ENCODE peak calls at places on chromosomes 2 and 18, in ten cellular contexts. One of them, this sample, is unnamed.

GRCh38 chr2:96493072-96493471 is 12.1 kb downstream of the NEURL3 start:
- DNase-seq in endothelial cell: no peak
- DNase-seq in Peyer's patch: no peak
- DNase-seq in GM23338: peak; percentile 51
- DNase-seq in CD4-positive, alpha-beta T cell: no peak
- DNase-seq in AG10803: no peak
- DNase-seq in endothelial cell of umbilical vein: no peak
- DNase-seq in D721Med: no peak
- DNase-seq in AG09319: no peak
- DNase-seq in stomach: no peak
- DNase-seq in this sample: no peak

GRCh38 chr2:237749002-237749401 is 49.6 kb upstream of the RBM44 start:
- DNase-seq in D721Med: no peak
- DNase-seq in AG09319: no peak
- DNase-seq in endothelial cell: no peak
- DNase-seq in Peyer's patch: no peak
- DNase-seq in AG10803: no peak
- DNase-seq in CD4-positive, alpha-beta T cell: no peak
- DNase-seq in endothelial cell of umbilical vein: no peak
- DNase-seq in GM23338: no peak
- DNase-seq in stomach: no peak
- DNase-seq in this sample: no peak

GRCh38 chr18:78418379-78418778 is 561.2 kb upstream of the SALL3 start:
- DNase-seq in D721Med: no peak
- DNase-seq in AG09319: no peak
- DNase-seq in endothelial cell: no peak
- DNase-seq in CD4-positive, alpha-beta T cell: no peak
- DNase-seq in GM23338: no peak
- DNase-seq in stomach: no peak
- DNase-seq in Peyer's patch: no peak
- DNase-seq in AG10803: no peak
- DNase-seq in endothelial cell of umbilical vein: no peak
- DNase-seq in this sample: no peak

GRCh38 chr2:229417906-229418305 is 146.8 kb upstream of the PID1 start:
- DNase-seq in AG10803: no peak
- DNase-seq in D721Med: no peak
- DNase-seq in endothelial cell of umbilical vein: no peak
- DNase-seq in AG09319: no peak
- DNase-seq in endothelial cell: no peak
- DNase-seq in Peyer's patch: no peak
- DNase-seq in stomach: no peak
- DNase-seq in GM23338: peak; percentile 52
- DNase-seq in CD4-positive, alpha-beta T cell: no peak
- DNase-seq in this sample: no peak

GRCh38 chr2:6341730-6342129 is 524.0 kb downstream of the CMPK2 start:
- DNase-seq in D721Med: no peak
- DNase-seq in endothelial cell of umbilical vein: no peak
- DNase-seq in AG09319: no peak
- DNase-seq in GM23338: no peak
- DNase-seq in stomach: no peak
- DNase-seq in Peyer's patch: no peak
- DNase-seq in endothelial cell: no peak
- DNase-seq in CD4-positive, alpha-beta T cell: no peak
- DNase-seq in AG10803: no peak
- DNase-seq in this sample: no peak

GRCh38 chr2:102591646-102592045 is 27.7 kb upstream of the SLC9A2 start:
- DNase-seq in Peyer's patch: no peak
- DNase-seq in endothelial cell: no peak
- DNase-seq in AG10803: no peak
- DNase-seq in GM23338: no peak
- DNase-seq in D721Med: no peak
- DNase-seq in CD4-positive, alpha-beta T cell: no peak
- DNase-seq in endothelial cell of umbilical vein: no peak
- DNase-seq in AG09319: no peak
- DNase-seq in stomach: peak; percentile 60
- DNase-seq in this sample: no peak

GRCh38 chr18:77065221-77065981 is 67.2 kb downstream of the MBP start:
- DNase-seq in AG09319: peak; percentile 79
- DNase-seq in endothelial cell of umbilical vein: peak; percentile 59
- DNase-seq in D721Med: no peak
- DNase-seq in AG10803: peak; percentile 92
- DNase-seq in endothelial cell: no peak
- DNase-seq in stomach: peak; percentile 53
- DNase-seq in CD4-positive, alpha-beta T cell: no peak
- DNase-seq in Peyer's patch: peak; percentile 46
- DNase-seq in GM23338: no peak
- DNase-seq in this sample: no peak

GRCh38 chr2:28948160-28948559 is 32.9 kb upstream of the TOGARAM2 start:
- DNase-seq in Peyer's patch: no peak
- DNase-seq in D721Med: no peak
- DNase-seq in endothelial cell: no peak
- DNase-seq in CD4-positive, alpha-beta T cell: no peak
- DNase-seq in AG09319: no peak
- DNase-seq in endothelial cell of umbilical vein: no peak
- DNase-seq in stomach: no peak
- DNase-seq in GM23338: no peak
- DNase-seq in AG10803: no peak
- DNase-seq in this sample: no peak

GRCh38 chr18:76988015-76988826 is 144.4 kb downstream of the MBP start:
- DNase-seq in stomach: no peak
- DNase-seq in AG10803: no peak
- DNase-seq in CD4-positive, alpha-beta T cell: no peak
- DNase-seq in AG09319: no peak
- DNase-seq in endothelial cell of umbilical vein: no peak
- DNase-seq in Peyer's patch: peak; percentile 18
- DNase-seq in GM23338: no peak
- DNase-seq in D721Med: no peak
- DNase-seq in endothelial cell: no peak
- DNase-seq in this sample: no peak

GRCh38 chr2:94874277-94874997 is 3.2 kb downstream of the TEKT4 start:
- DNase-seq in Peyer's patch: no peak
- DNase-seq in endothelial cell: peak; percentile 93
- DNase-seq in stomach: peak; percentile 56
- DNase-seq in D721Med: peak; percentile 79
- DNase-seq in CD4-positive, alpha-beta T cell: peak; percentile 38
- DNase-seq in GM23338: peak; percentile 91
- DNase-seq in AG10803: peak; percentile 23
- DNase-seq in endothelial cell of umbilical vein: peak; percentile 26
- DNase-seq in AG09319: no peak
- DNase-seq in this sample: peak; percentile 50

GRCh38 chr2:75582840-75583239 is 22.1 kb upstream of the EVA1A start:
- DNase-seq in AG09319: no peak
- DNase-seq in GM23338: no peak
- DNase-seq in endothelial cell: no peak
- DNase-seq in stomach: no peak
- DNase-seq in D721Med: no peak
- DNase-seq in endothelial cell of umbilical vein: no peak
- DNase-seq in Peyer's patch: no peak
- DNase-seq in AG10803: no peak
- DNase-seq in CD4-positive, alpha-beta T cell: no peak
- DNase-seq in this sample: no peak

GRCh38 chr2:172113617-172114016 is 10.9 kb upstream of the DLX2 start:
- DNase-seq in AG10803: peak; percentile 71
- DNase-seq in endothelial cell of umbilical vein: peak; percentile 42
- DNase-seq in GM23338: peak; percentile 57
- DNase-seq in stomach: no peak
- DNase-seq in CD4-positive, alpha-beta T cell: no peak
- DNase-seq in Peyer's patch: no peak
- DNase-seq in endothelial cell: no peak
- DNase-seq in AG09319: no peak
- DNase-seq in D721Med: no peak
- DNase-seq in this sample: no peak
- TF ChIP-seq CTCF in AG10803: peak; percentile 52
- TF ChIP-seq CTCF in endothelial cell of umbilical vein: no peak
- TF ChIP-seq CTCF in GM23338: peak; percentile 70
- TF ChIP-seq CTCF in stomach: no peak
- TF ChIP-seq CTCF in CD4-positive, alpha-beta T cell: peak; percentile 42
- TF ChIP-seq CTCF in Peyer's patch: no peak
- TF ChIP-seq CTCF in endothelial cell: no peak
- TF ChIP-seq CTCF in AG09319: peak; percentile 26
- TF ChIP-seq CTCF in D721Med: peak; percentile 61
- TF ChIP-seq CTCF in this sample: no peak

GRCh38 chr2:232761301-232761907 is 15.0 kb downstream of the KCNJ13 start:
- DNase-seq in endothelial cell of umbilical vein: peak; percentile 55
- DNase-seq in stomach: peak; percentile 28
- DNase-seq in Peyer's patch: no peak
- DNase-seq in CD4-positive, alpha-beta T cell: no peak
- DNase-seq in GM23338: peak; percentile 46
- DNase-seq in D721Med: no peak
- DNase-seq in AG10803: peak; percentile 21
- DNase-seq in endothelial cell: peak; percentile 33
- DNase-seq in AG09319: peak; percentile 16
- DNase-seq in this sample: no peak
- TF ChIP-seq CTCF in endothelial cell of umbilical vein: peak; percentile 35
- TF ChIP-seq CTCF in stomach: peak; percentile 47
- TF ChIP-seq CTCF in Peyer's patch: no peak
- TF ChIP-seq CTCF in CD4-positive, alpha-beta T cell: peak; percentile 62
- TF ChIP-seq CTCF in GM23338: peak; percentile 63
- TF ChIP-seq CTCF in D721Med: peak; percentile 56
- TF ChIP-seq CTCF in AG10803: peak; percentile 40
- TF ChIP-seq CTCF in endothelial cell: peak; percentile 59
- TF ChIP-seq CTCF in AG09319: peak; percentile 63
- TF ChIP-seq CTCF in this sample: peak; percentile 61

DNA sequence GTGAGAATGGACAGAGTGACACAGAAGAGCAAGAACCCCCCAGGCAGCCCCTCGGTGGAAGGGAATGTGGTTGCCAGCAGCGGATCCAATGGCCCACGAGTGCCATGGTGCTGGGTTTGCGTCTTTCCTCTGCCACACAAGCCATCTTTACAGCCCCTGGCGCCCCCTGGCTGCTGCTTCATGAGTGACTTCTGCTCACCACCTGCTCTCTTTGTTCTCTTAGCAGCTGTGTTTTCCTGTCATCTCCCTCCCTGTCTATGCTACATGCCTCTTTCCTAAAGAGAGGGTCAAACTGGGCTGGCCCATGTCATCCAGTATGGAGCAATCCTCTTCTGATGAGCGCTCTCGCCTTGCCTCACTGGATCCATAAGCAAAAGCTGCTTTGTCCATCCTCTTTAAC is 300.0 kb upstream of the SMIM21 start:
- DNase-seq in CD4-positive, alpha-beta T cell: peak; percentile 3
- DNase-seq in AG09319: no peak
- DNase-seq in AG10803: peak; percentile 21
- DNase-seq in stomach: no peak
- DNase-seq in endothelial cell of umbilical vein: no peak
- DNase-seq in endothelial cell: peak; percentile 58
- DNase-seq in Peyer's patch: no peak
- DNase-seq in D721Med: no peak
- DNase-seq in GM23338: peak; percentile 86
- DNase-seq in this sample: no peak
- TF ChIP-seq CTCF in CD4-positive, alpha-beta T cell: no peak
- TF ChIP-seq CTCF in AG09319: peak; percentile 50
- TF ChIP-seq CTCF in AG10803: peak; percentile 59
- TF ChIP-seq CTCF in stomach: no peak
- TF ChIP-seq CTCF in endothelial cell of umbilical vein: no peak
- TF ChIP-seq CTCF in endothelial cell: peak; percentile 60
- TF ChIP-seq CTCF in Peyer's patch: no peak
- TF ChIP-seq CTCF in D721Med: peak; percentile 33
- TF ChIP-seq CTCF in GM23338: peak; percentile 74
- TF ChIP-seq CTCF in this sample: peak; percentile 32

GRCh38 chr2:77458216-77458615 is 64.0 kb downstream of the LRRTM4 start:
- DNase-seq in endothelial cell: no peak
- DNase-seq in AG10803: no peak
- DNase-seq in stomach: no peak
- DNase-seq in GM23338: no peak
- DNase-seq in Peyer's patch: no peak
- DNase-seq in endothelial cell of umbilical vein: no peak
- DNase-seq in AG09319: no peak
- DNase-seq in D721Med: no peak
- DNase-seq in CD4-positive, alpha-beta T cell: no peak
- DNase-seq in this sample: no peak
- TF ChIP-seq CTCF in endothelial cell: no peak
- TF ChIP-seq CTCF in AG10803: no peak
- TF ChIP-seq CTCF in stomach: no peak
- TF ChIP-seq CTCF in GM23338: no peak
- TF ChIP-seq CTCF in Peyer's patch: no peak
- TF ChIP-seq CTCF in endothelial cell of umbilical vein: no peak
- TF ChIP-seq CTCF in AG09319: no peak
- TF ChIP-seq CTCF in D721Med: no peak
- TF ChIP-seq CTCF in CD4-positive, alpha-beta T cell: no peak
- TF ChIP-seq CTCF in this sample: no peak

GRCh38 chr2:226991663-226992062 is 155.8 kb downstream of the RHBDD1 start:
- DNase-seq in D721Med: no peak
- DNase-seq in stomach: no peak
- DNase-seq in AG10803: no peak
- DNase-seq in Peyer's patch: no peak
- DNase-seq in endothelial cell of umbilical vein: no peak
- DNase-seq in GM23338: no peak
- DNase-seq in CD4-positive, alpha-beta T cell: no peak
- DNase-seq in endothelial cell: no peak
- DNase-seq in AG09319: no peak
- DNase-seq in this sample: no peak

GRCh38 chr2:226993171-226993570 is 157.3 kb downstream of the RHBDD1 start:
- DNase-seq in AG09319: no peak
- DNase-seq in CD4-positive, alpha-beta T cell: no peak
- DNase-seq in endothelial cell: no peak
- DNase-seq in stomach: no peak
- DNase-seq in Peyer's patch: no peak
- DNase-seq in endothelial cell of umbilical vein: no peak
- DNase-seq in GM23338: no peak
- DNase-seq in D721Med: no peak
- DNase-seq in AG10803: no peak
- DNase-seq in this sample: no peak

GRCh38 chr2:226999676-227000075 is 163.8 kb downstream of the RHBDD1 start:
- DNase-seq in GM23338: no peak
- DNase-seq in Peyer's patch: no peak
- DNase-seq in AG09319: no peak
- DNase-seq in D721Med: no peak
- DNase-seq in endothelial cell of umbilical vein: no peak
- DNase-seq in endothelial cell: no peak
- DNase-seq in CD4-positive, alpha-beta T cell: no peak
- DNase-seq in stomach: no peak
- DNase-seq in AG10803: no peak
- DNase-seq in this sample: no peak

GRCh38 chr2:226995625-226996041 is 159.8 kb downstream of the RHBDD1 start:
- DNase-seq in AG10803: peak; percentile 76
- DNase-seq in endothelial cell: no peak
- DNase-seq in AG09319: no peak
- DNase-seq in CD4-positive, alpha-beta T cell: no peak
- DNase-seq in GM23338: no peak
- DNase-seq in endothelial cell of umbilical vein: no peak
- DNase-seq in Peyer's patch: no peak
- DNase-seq in stomach: no peak
- DNase-seq in D721Med: no peak
- DNase-seq in this sample: peak; percentile 25

DNA sequence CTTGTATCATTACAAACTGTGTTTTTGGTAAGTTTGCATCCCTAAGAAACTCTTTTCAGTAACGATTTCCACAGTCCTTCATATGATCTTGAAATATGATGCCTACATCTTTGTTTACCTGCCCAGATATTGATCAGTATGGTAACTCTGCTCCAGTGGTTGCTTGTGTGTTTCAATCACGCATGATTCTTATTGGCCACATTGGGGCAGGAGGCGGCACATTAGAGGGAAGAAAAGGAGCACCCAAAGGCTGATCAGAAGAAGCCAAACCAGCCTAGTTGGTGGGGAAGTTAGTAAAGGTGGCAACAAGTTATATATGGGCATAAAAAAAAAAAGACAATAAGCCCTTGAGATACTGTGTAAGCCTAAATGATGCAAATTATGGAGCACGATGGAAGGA is 158.9 kb downstream of the RHBDD1 start:
- DNase-seq in AG09319: no peak
- DNase-seq in endothelial cell: no peak
- DNase-seq in GM23338: no peak
- DNase-seq in D721Med: no peak
- DNase-seq in Peyer's patch: no peak
- DNase-seq in CD4-positive, alpha-beta T cell: no peak
- DNase-seq in endothelial cell of umbilical vein: no peak
- DNase-seq in AG10803: no peak
- DNase-seq in stomach: no peak
- DNase-seq in this sample: no peak
- TF ChIP-seq CTCF in AG09319: no peak
- TF ChIP-seq CTCF in endothelial cell: no peak
- TF ChIP-seq CTCF in GM23338: no peak
- TF ChIP-seq CTCF in D721Med: no peak
- TF ChIP-seq CTCF in Peyer's patch: no peak
- TF ChIP-seq CTCF in CD4-positive, alpha-beta T cell: no peak
- TF ChIP-seq CTCF in endothelial cell of umbilical vein: no peak
- TF ChIP-seq CTCF in AG10803: peak; percentile 18
- TF ChIP-seq CTCF in stomach: no peak
- TF ChIP-seq CTCF in this sample: no peak